ENCODE peak calls at places on chromosome 15, in seven cellular contexts. F is H1, A is esophagus muscularis mucosa, Q is suprapubic skin, U is stomach, P is A549, H is sigmoid colon. G is an unnamed sample. For H3K4me1, the result is how much of the 10 kb centered on the place peaks cover.

GRCh38 chr15:87645723-87646122 is 610.8 kb downstream of the NTRK3 start:
- DNase-seq in H (no peak), Q (no peak), F (no peak), U (no peak), P (no peak), A (no peak), G (no peak)

GRCh38 chr15:85600001-85600400 is 194.7 kb downstream of the KLHL25 start:
- DNase-seq in P (no peak), H (no peak), F (no peak), A (no peak), U (no peak), Q (no peak), G (no peak)

GRCh38 chr15:100731259-100732156 is 129.1 kb downstream of the ASB7 start:
- DNase-seq in F (no peak), Q (no peak), U (no peak), A (peak), P (no peak), H (no peak), G (no peak)

GRCh38 chr15:101712078-101712477 is 12.2 kb downstream of the TARS3 start:
- DNase-seq in U (no peak), F (no peak), P (no peak), A (no peak), Q (no peak), H (no peak), G (no peak)

GRCh38 chr15:27408428-27408827 is 437.4 kb downstream of the GABRG3 start:
- DNase-seq in P (no peak), H (no peak), U (no peak), Q (no peak), F (no peak), A (no peak), G (no peak)

GRCh38 chr15:98077186-98077585 is 116.7 kb downstream of the ARRDC4 start:
- DNase-seq in P (no peak), F (no peak), Q (no peak), U (no peak), A (no peak), H (no peak), G (peak)

GRCh38 chr15:79990997-79991334 is 20.0 kb upstream of the BCL2A1 start:
- DNase-seq in A (no peak), H (no peak), U (no peak), Q (no peak), P (no peak), F (no peak), G (no peak)

GRCh38 chr15:74983725-74984231 is 11.6 kb upstream of the SCAMP5 start:
- DNase-seq in U (no peak), P (peak), F (no peak), H (no peak), A (no peak), Q (no peak), G (no peak)

GRCh38 chr15:43105077-43105769 is 615 bp downstream of the UBR1 start:
- DNase-seq in H (no peak), Q (no peak), U (peak), F (no peak), A (no peak), P (peak), G (no peak)

GRCh38 chr15:100202309-100202943 is 139.3 kb downstream of the ADAMTS17 start:
- DNase-seq in A (no peak), H (no peak), U (no peak), Q (no peak), P (no peak), F (no peak), G (no peak)

GRCh38 chr15:63366451-63366850 is 15.2 kb downstream of the CA12 start:
- DNase-seq in F (no peak), P (no peak), U (no peak), H (no peak), Q (no peak), A (no peak), G (no peak)

GRCh38 chr15:63362873-63363272 is 18.8 kb downstream of the CA12 start:
- DNase-seq in P (no peak), U (no peak), H (no peak), A (no peak), F (no peak), Q (no peak), G (no peak)

GRCh38 chr15:63365004-63365555 is 16.6 kb downstream of the CA12 start:
- DNase-seq in U (peak), P (no peak), Q (no peak), F (no peak), A (no peak), H (no peak), G (no peak)

GRCh38 chr15:63363292-63363691 is 18.4 kb downstream of the CA12 start:
- DNase-seq in H (no peak), F (no peak), P (no peak), A (no peak), U (no peak), Q (no peak), G (no peak)

DNA sequence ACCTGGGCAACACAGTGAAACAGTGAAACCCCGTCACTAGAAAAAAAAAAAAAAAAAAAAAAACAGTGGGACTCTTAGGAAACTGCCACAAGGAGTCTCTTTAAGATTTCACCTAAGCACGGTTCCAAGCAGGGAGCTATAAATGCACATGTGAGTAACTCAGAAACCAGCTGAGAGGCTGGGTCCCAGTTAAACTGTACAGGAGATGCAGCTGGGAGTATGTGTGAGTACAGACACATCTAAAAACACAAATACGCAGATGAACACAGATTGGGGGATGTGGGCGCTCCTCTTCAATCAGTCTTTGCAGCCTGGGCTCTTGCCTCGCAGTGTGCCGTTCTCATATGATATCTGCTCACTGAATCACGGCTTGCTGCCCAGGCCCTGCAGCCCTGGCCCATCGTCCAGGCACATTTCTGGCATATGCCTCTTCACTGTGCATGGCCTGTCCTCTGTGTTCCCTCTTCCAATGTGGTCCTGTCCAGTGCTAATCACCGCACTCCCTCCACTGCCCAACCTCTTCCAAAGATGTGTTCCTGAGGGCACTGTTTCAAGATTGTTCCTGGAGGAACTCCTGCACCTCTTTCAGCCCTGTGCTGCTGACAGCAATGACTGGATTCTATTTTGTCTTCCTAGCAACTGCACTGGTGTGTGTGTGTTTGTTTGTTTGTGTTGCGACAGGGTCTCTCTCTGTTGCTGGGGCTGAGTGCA is 17.2 kb downstream of the CA12 start:
- DNase-seq in Q (no peak), H (no peak), P (no peak), A (no peak), U (no peak), F (no peak), G (no peak)
- H3K4me1 ChIP-seq in Q (half or more), H (under half), P (half or more), A (under half), U (half or more), F (under half), G (under half)

DNA sequence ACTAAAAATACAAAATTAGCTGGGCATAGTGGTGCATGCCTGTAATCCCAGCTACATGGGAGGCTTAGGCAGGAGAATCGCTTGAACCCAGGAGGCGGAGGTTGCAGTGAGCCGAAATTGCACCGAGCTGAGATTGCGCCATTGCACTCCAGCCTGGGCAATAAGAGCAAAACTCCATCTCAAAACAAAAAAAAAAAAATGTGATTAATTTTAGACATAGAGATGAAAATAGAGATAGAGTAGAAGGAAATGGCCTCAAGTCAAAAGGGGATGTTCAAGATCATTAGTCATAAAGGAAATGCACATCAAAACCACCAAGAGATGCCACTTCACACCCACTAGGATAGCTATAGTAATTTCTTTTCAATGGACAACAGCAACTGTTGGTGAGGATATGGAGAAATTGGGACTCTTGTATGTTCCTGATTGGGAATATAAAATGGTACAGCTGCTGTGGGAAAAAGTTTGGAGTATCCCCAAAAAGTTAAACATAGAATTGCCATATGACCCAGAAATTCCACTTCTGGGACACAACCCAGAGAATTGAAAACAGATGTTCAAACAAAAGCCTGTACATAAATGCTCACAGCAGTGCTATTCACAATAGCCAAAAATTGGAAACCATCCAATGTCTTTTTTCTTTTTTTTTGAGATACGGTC is 55.4 kb downstream of the ABHD2 start:
- DNase-seq in A (no peak), P (no peak), F (no peak), Q (no peak), U (no peak), H (no peak), G (no peak)
- TF ChIP-seq EP300 in A (no peak), P (no peak), F (no peak), Q (no peak), U (no peak), H (no peak), G (no peak)

DNA sequence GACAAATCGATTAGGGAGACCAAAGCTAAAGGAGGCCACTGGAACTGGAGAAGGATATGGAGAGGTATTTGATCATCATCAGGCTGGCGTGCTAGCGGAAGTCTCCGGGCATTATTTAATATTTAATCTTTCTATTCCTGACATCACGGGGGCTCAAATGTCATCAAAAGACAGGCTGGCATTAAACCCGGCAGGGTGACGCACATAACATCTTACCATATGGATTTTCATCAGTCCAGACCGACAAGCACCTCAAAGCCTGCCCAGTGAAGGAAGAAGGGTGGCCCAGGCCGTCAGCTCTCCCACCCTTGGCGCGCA is 569 bp downstream of the CCPG1 start:
- DNase-seq in F (no peak), A (no peak), H (no peak), Q (no peak), U (no peak), P (peak), G (no peak)
- TF ChIP-seq CTCF in F (no peak), A (no peak), H (no peak), Q (no peak), U (no peak), P (no peak), G (no peak)

GRCh38 chr15:69758810-69759410 is 306.3 kb downstream of the RPLP1 start:
- DNase-seq in H (no peak), F (no peak), A (peak), P (no peak), Q (no peak), U (peak), G (no peak)

GRCh38 chr15:69762373-69763148 is 309.9 kb downstream of the RPLP1 start:
- DNase-seq in Q (no peak), F (no peak), P (no peak), U (no peak), H (no peak), A (peak), G (no peak)

GRCh38 chr15:69758291-69758771 is 305.7 kb downstream of the RPLP1 start:
- DNase-seq in F (no peak), Q (no peak), P (no peak), A (peak), U (no peak), H (no peak), G (no peak)

GRCh38 chr15:69760890-69761568 is 308.4 kb downstream of the RPLP1 start:
- DNase-seq in F (no peak), U (peak), H (peak), P (peak), A (peak), Q (peak), G (peak)

GRCh38 chr15:69760263-69760855 is 307.7 kb downstream of the RPLP1 start:
- DNase-seq in U (no peak), Q (no peak), A (no peak), F (no peak), H (no peak), P (no peak), G (no peak)
- H3K4me1 ChIP-seq in U (half or more), Q (under half), A (under half), F (under half), H (under half), P (under half), G (under half)

GRCh38 chr15:64205202-64205601 is 42.4 kb upstream of the PPIB start:
- DNase-seq in U (no peak), H (no peak), Q (no peak), A (no peak), P (no peak), F (no peak), G (no peak)
- TF ChIP-seq EP300 in U (no peak), H (no peak), Q (no peak), A (no peak), P (no peak), F (no peak), G (no peak)

GRCh38 chr15:31571676-31572075 is 245.0 kb downstream of the KLF13 start:
- DNase-seq in F (no peak), A (no peak), H (no peak), P (no peak), U (no peak), Q (no peak), G (no peak)
- TF ChIP-seq CTCF in F (peak), A (no peak), H (no peak), P (peak), U (no peak), Q (no peak), G (no peak)

GRCh38 chr15:67107014-67107812 is 41.8 kb downstream of the SMAD3 start:
- DNase-seq in H (peak), A (no peak), U (peak), F (no peak), Q (no peak), P (peak), G (no peak)
- H3K4me1 ChIP-seq in H (half or more), A (half or more), U (half or more), F (under half), Q (half or more), P (half or more), G (half or more)

DNA sequence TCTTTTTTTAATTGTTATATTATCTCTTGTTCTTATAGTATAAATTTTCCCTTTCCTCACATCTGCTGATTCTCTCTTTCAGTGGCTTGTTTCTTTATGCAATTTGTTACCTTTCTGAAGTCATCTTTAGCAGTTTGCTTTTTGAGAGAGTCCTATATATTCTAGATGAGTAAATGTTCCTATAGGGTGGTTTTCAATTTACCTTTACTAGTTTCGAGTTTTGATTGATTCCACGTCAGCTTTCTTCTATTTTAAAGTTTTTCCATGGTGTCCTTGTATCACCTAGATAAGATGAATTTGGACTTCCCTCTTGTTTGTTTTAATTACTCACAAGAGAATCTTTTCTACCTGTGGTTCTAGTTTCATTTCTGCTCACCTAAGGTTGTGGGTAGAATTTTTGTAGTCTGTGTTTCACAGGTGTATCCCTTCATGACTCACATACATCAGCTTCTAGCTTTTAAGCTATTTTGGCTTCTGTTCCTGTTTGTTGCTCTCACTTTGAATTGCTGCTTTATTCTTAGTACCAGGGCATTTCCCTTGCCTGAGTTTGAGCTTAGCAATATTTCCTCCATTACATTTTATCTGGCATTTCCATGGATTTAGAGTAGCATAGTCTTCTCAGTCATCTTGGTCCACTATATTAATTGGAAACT is 6.4 kb downstream of the TEX9 start:
- DNase-seq in U (no peak), H (no peak), P (no peak), Q (no peak), F (no peak), A (no peak), G (no peak)
- TF ChIP-seq EP300 in U (no peak), H (no peak), P (no peak), Q (no peak), F (no peak), A (no peak), G (no peak)

GRCh38 chr15:46502668-46503067 is 867.8 kb downstream of the SQOR start:
- DNase-seq in Q (no peak), A (no peak), P (no peak), U (no peak), F (no peak), H (no peak), G (no peak)
- TF ChIP-seq CTCF in Q (no peak), A (no peak), P (no peak), U (no peak), F (peak), H (no peak), G (no peak)

DNA sequence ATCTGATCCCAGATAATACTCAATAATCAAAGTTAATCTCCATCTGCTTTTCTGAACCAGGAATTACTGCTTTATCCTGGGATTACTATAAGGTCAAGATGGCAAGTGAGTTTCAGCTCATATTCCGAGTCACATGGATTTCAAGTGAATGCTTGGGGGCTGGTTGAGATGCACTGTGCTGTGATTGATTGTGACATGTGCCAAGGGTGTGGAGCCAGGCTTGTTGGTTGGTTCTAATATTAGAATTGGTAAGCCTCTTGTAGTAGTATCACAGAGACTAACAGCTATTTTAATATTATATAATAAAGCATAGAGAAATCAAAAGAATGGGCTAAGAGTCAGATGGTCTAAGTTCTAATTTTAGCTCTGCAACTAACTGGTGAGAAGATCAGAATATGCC is 74.2 kb upstream of the ICE2 start:
- DNase-seq in F (no peak), P (no peak), U (no peak), A (no peak), H (no peak), Q (no peak), G (no peak)
- H3K4me1 ChIP-seq in F (under half), P (under half), U (under half), A (under half), H (under half), Q (under half), G (under half)

G was measured in upper lobe of left lung.